ENCODE peak calls at places on chromosomes 12 and 14, in nine cellular contexts. K, P, I, L, A, R, G, N and U are unnamed samples.

GRCh38 chr12:108381793-108382436 is 42.8 kb upstream of the CMKLR1 start:
- DNase-seq in A (no peak), N (no peak), L (no peak), G (no peak), K (no peak), R (peak; percentile 15), I (no peak), P (no peak), U (no peak)

GRCh38 chr12:120712654-120713053 is 2.4 kb downstream of the UNC119B start:
- DNase-seq in I (no peak), G (no peak), K (no peak), N (no peak), P (no peak), A (no peak), R (no peak), L (no peak), U (no peak)

GRCh38 chr12:1587927-1588573 is 6.3 kb downstream of the FBXL14 start:
- DNase-seq in L (no peak), A (no peak), I (no peak), G (no peak), R (no peak), P (no peak), K (no peak), N (no peak), U (no peak)

GRCh38 chr12:120529641-120530314 is 820 bp upstream of the COQ5 start:
- DNase-seq in G (no peak), K (peak; percentile 58), R (peak; percentile 49), N (peak; percentile 56), A (peak; percentile 45), L (no peak), I (no peak), P (peak; percentile 74), U (peak; percentile 29)

GRCh38 chr14:68797180-68797670 is 4.4 kb upstream of the ZFP36L1 start:
- DNase-seq in G (no peak), L (no peak), A (no peak), N (no peak), K (no peak), P (no peak), R (peak; percentile 55), I (peak; percentile 37), U (no peak)

GRCh38 chr14:72607386-72608125 is 286.3 kb downstream of the DPF3 start:
- DNase-seq in K (no peak), G (no peak), I (no peak), N (no peak), R (no peak), A (peak; percentile 80), P (no peak), L (no peak), U (no peak)

GRCh38 chr12:68271346-68271745 is 17.9 kb upstream of the IL22 start:
- DNase-seq in G (no peak), L (no peak), A (peak; percentile 29), N (no peak), I (no peak), K (no peak), P (no peak), R (no peak), U (no peak)

GRCh38 chr12:64669270-64669842 is 59.1 kb downstream of the RASSF3 start:
- DNase-seq in R (no peak), L (no peak), I (peak; percentile 40), P (peak; percentile 15), N (no peak), A (no peak), K (no peak), G (peak; percentile 24), U (no peak)

GRCh38 chr12:14777271-14777670 is 26.0 kb downstream of the WBP11 start:
- DNase-seq in P (peak; percentile 65), N (no peak), I (no peak), A (peak; percentile 36), K (peak; percentile 39), R (no peak), G (no peak), L (no peak), U (no peak)

GRCh38 chr14:75088566-75089373 is 19.3 kb downstream of the ZC2HC1C start:
- DNase-seq in A (peak; percentile 60), K (peak; percentile 47), N (peak; percentile 39), I (peak; percentile 33), G (no peak), R (peak; percentile 44), P (peak; percentile 60), L (no peak), U (peak; percentile 14)

GRCh38 chr12:46522141-46522540 is 149.6 kb upstream of the SLC38A2 start:
- DNase-seq in A (no peak), K (no peak), I (no peak), L (no peak), P (peak; percentile 18), N (no peak), R (no peak), G (no peak), U (no peak)

GRCh38 chr12:131379758-131380157 is 331.1 kb upstream of the SFSWAP start:
- DNase-seq in G (no peak), R (no peak), A (no peak), K (no peak), N (no peak), L (no peak), P (no peak), I (no peak), U (no peak)

GRCh38 chr14:60645191-60645590 is 4.1 kb downstream of the SIX1 start:
- DNase-seq in G (no peak), I (no peak), L (no peak), A (no peak), K (no peak), P (peak; percentile 42), N (no peak), R (no peak), U (no peak)

GRCh38 chr12:47216150-47216677 is 136.5 kb upstream of the AMIGO2 start:
- DNase-seq in P (no peak), R (no peak), I (peak; percentile 73), K (no peak), A (no peak), N (no peak), G (no peak), L (peak; percentile 42), U (no peak)

GRCh38 chr12:31370645-31371620 is 45.0 kb upstream of the SINHCAF start:
- DNase-seq in G (no peak), N (peak; percentile 33), P (no peak), K (no peak), A (no peak), R (peak; percentile 58), L (no peak), I (no peak), U (no peak)

GRCh38 chr14:105864651-105865265 is 338.4 kb downstream of the TMEM121 start:
- DNase-seq in I (no peak), L (no peak), P (no peak), N (no peak), G (no peak), A (no peak), K (no peak), R (no peak), U (no peak)

GRCh38 chr12:2960996-2961616 is 1.9 kb downstream of the TEAD4 start:
- DNase-seq in R (no peak), N (no peak), G (no peak), K (no peak), I (no peak), P (no peak), A (peak; percentile 25), L (no peak), U (no peak)

GRCh38 chr14:25622752-25623151 is 572.8 kb upstream of the STXBP6 start:
- DNase-seq in R (no peak), G (no peak), L (no peak), K (no peak), N (no peak), A (no peak), I (no peak), P (peak; percentile 4), U (peak; percentile 5)

GRCh38 chr14:57275023-57275664 is 6.4 kb downstream of the AP5M1 start:
- DNase-seq in G (no peak), I (no peak), L (no peak), R (no peak), P (no peak), A (no peak), N (no peak), K (no peak), U (no peak)

GRCh38 chr14:59475709-59476108 is 8.5 kb downstream of the L3HYPDH start:
- DNase-seq in P (no peak), G (no peak), L (no peak), A (no peak), R (no peak), K (no peak), I (no peak), N (no peak), U (no peak)

GRCh38 chr12:91189526-91189925 is 6.9 kb upstream of the DCN start:
- DNase-seq in P (peak; percentile 55), L (no peak), N (no peak), R (no peak), I (no peak), G (no peak), A (peak; percentile 51), K (peak; percentile 58), U (no peak)

GRCh38 chr12:58496411-58496810 is 423.9 kb downstream of the LRIG3 start:
- DNase-seq in A (peak; percentile 64), I (no peak), L (no peak), P (peak; percentile 54), N (no peak), K (peak; percentile 33), R (no peak), G (no peak), U (no peak)

GRCh38 chr12:89230376-89231101 is 121.8 kb downstream of the DUSP6 start:
- DNase-seq in P (peak; percentile 81), A (no peak), N (no peak), R (no peak), L (no peak), K (peak; percentile 69), I (no peak), G (no peak), U (no peak)

GRCh38 chr12:7989827-7990491 is 42.6 kb upstream of the FOXJ2 start:
- DNase-seq in K (no peak), L (no peak), P (no peak), R (no peak), N (no peak), I (peak; percentile 89), A (no peak), G (no peak), U (no peak)

GRCh38 chr12:3697311-3697870 is 55.5 kb downstream of the CRACR2A start:
- DNase-seq in P (no peak), K (no peak), A (no peak), G (no peak), R (no peak), L (no peak), I (no peak), N (no peak), U (no peak)

GRCh38 chr14:67424539-67424938 is 12.6 kb upstream of the PLEK2 start:
- DNase-seq in G (no peak), R (no peak), P (no peak), K (no peak), A (no peak), L (no peak), N (no peak), I (no peak), U (no peak)

GRCh38 chr12:132494294-132495164 is 4.6 kb downstream of the FBRSL1 start:
- DNase-seq in K (no peak), P (no peak), G (no peak), L (no peak), N (no peak), R (no peak), A (no peak), I (no peak), U (no peak)

GRCh38 chr14:65750906-65751305 is 338.4 kb downstream of the FUT8 start:
- DNase-seq in A (no peak), K (no peak), G (no peak), N (no peak), L (no peak), I (no peak), P (no peak), R (no peak), U (peak; percentile 63)

GRCh38 chr12:78085562-78086182 is 255.0 kb downstream of the NAV3 start:
- DNase-seq in G (no peak), A (peak; percentile 65), L (no peak), K (peak; percentile 65), R (no peak), P (peak; percentile 77), N (no peak), I (no peak), U (no peak)

GRCh38 chr12:84969226-84969625 is 56.6 kb upstream of the SLC6A15 start:
- DNase-seq in K (peak; percentile 87), L (no peak), N (no peak), I (no peak), R (no peak), A (no peak), G (no peak), P (peak; percentile 89), U (no peak)

GRCh38 chr12:48104531-48104930 is 1.3 kb downstream of the SENP1 start:
- DNase-seq in L (no peak), K (peak; percentile 48), N (no peak), P (peak; percentile 47), G (no peak), R (no peak), A (no peak), I (no peak), U (no peak)